ENCODE peak calls at places on chromosomes 3 and 15, in nine cellular contexts. T is upper lobe of right lung, P is left ventricle myocardium inferior, S is epithelial cell of esophagus, Y is prostate gland, K is uterus, F is NB4, V is stomach, Z is fibroblast of mammary gland. M is an unnamed sample.
A peak's percentile ranks its signal among the peaks of the same experiment; 100 is the strongest.

GRCh38 chr3:183587337-183587736 is 31.8 kb upstream of the KLHL6 start:
- DNase-seq in T (no peak), P (no peak), S (no peak), Y (no peak), K (no peak), F (peak; percentile 55), V (no peak), Z (no peak), M (no peak)

GRCh38 chr15:31274496-31275330 is 51.9 kb upstream of the KLF13 start:
- DNase-seq in T (no peak), P (no peak), S (no peak), Y (peak; percentile 46), K (no peak), F (peak; percentile 59), V (peak; percentile 32), Z (no peak), M (no peak)

GRCh38 chr3:196735751-196736150 is 3.9 kb upstream of the PAK2 start:
- DNase-seq in T (no peak), P (no peak), S (no peak), Y (no peak), K (no peak), F (no peak), V (no peak), Z (peak; percentile 12), M (peak; percentile 62)

GRCh38 chr15:35151782-35152181 is 66.7 kb upstream of the NANOGP8 start:
- DNase-seq in T (no peak), P (no peak), S (peak; percentile 5), Y (no peak), K (no peak), F (no peak), V (no peak), Z (no peak), M (no peak)

GRCh38 chr3:112773864-112774263 is 72.8 kb downstream of the CD200R1L start:
- DNase-seq in T (no peak), P (no peak), S (peak; percentile 72), Y (no peak), K (no peak), F (no peak), V (peak; percentile 46), Z (peak; percentile 64), M (no peak)

GRCh38 chr3:1026395-1026794 is 66.4 kb upstream of the CNTN6 start:
- DNase-seq in T (no peak), P (no peak), S (no peak), Y (no peak), K (no peak), F (no peak), V (no peak), Z (no peak), M (no peak)

GRCh38 chr3:43309372-43310305 is 23.3 kb downstream of the SNRK start:
- DNase-seq in T (no peak), P (no peak), S (no peak), Y (no peak), K (no peak), F (no peak), V (no peak), Z (no peak), M (no peak)

GRCh38 chr15:39242345-39242744 is 338.5 kb upstream of the THBS1 start:
- DNase-seq in T (no peak), P (no peak), S (peak; percentile 63), Y (no peak), K (no peak), F (no peak), V (no peak), Z (peak; percentile 77), M (peak; percentile 96)

GRCh38 chr3:12753275-12754028 is 5.6 kb downstream of the TMEM40 start:
- DNase-seq in T (no peak), P (no peak), S (peak; percentile 85), Y (peak; percentile 6), K (no peak), F (no peak), V (no peak), Z (no peak), M (no peak)

GRCh38 chr3:12754315-12754714 is 4.7 kb downstream of the TMEM40 start:
- DNase-seq in T (no peak), P (no peak), S (no peak), Y (no peak), K (no peak), F (no peak), V (no peak), Z (no peak), M (no peak)

GRCh38 chr3:12752111-12752510 is 6.9 kb downstream of the TMEM40 start:
- DNase-seq in T (no peak), P (no peak), S (no peak), Y (no peak), K (no peak), F (no peak), V (no peak), Z (peak; percentile 14), M (no peak)

GRCh38 chr3:12751548-12751947 is 7.5 kb downstream of the TMEM40 start:
- DNase-seq in T (no peak), P (no peak), S (peak; percentile 74), Y (no peak), K (no peak), F (no peak), V (no peak), Z (no peak), M (no peak)

DNA sequence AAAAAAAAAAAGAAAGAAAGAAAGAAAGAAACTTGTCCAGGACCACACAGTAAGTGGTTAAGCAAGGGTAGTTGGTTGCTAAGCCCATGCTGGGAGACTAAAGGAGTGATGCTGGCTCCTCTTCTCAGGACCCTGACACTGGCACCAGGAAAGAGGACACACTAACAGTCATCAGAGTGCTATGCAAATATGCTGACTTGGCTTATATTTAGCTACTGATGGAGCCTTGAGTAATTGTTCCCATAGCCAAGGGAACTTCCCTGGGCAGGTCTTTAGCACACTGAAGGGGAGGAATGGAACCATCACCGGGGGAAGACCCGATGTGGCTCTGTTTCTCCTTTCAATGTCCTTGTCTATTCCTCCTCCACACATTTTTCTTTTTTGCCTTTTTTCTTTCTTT is 6.3 kb downstream of the TMEM40 start:
- DNase-seq in T (no peak), P (no peak), S (no peak), Y (no peak), K (no peak), F (no peak), V (no peak), Z (no peak), M (peak; percentile 26)
- H3K4me3 ChIP-seq in T (no peak overlapping the region), P (no peak overlapping the region), S (no peak overlapping the region), Y (no peak overlapping the region), K (no peak overlapping the region), F (no peak overlapping the region), V (no peak overlapping the region), Z (no peak overlapping the region), M (no peak overlapping the region)

DNA sequence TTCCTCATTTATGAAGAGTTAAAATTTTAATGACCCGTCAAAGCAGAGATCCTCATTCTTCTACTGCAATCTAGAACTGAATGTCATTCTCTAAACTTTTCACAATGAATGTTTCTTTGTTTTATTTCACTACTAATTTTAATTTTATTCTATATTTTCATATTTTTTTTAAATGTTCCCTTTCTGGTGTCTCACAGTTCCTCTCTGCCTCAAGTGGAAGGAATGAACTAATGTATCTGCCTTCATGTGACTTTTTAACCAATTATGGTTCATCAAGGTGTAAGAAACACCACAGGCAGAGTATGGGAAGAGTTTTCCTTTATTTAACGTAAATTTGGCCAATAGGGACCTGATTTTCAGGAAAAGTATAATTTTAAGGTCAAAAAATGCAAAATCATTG is 441.7 kb downstream of the EPHA6 start:
- DNase-seq in T (no peak), P (no peak), S (peak; percentile 5), Y (no peak), K (no peak), F (no peak), V (no peak), Z (no peak), M (no peak)
- TF ChIP-seq CTCF in T (no peak), P (no peak), S (peak; percentile 37), Y (no peak), K (no peak), F (no peak), V (no peak), Z (no peak), M (peak; percentile 16)

GRCh38 chr3:4980229-4981159 is 1.3 kb downstream of the BHLHE40 start:
- DNase-seq in T (peak; percentile 94), P (peak; percentile 92), S (peak; percentile 86), Y (peak; percentile 92), K (peak; percentile 95), F (peak; percentile 94), V (peak; percentile 95), Z (peak; percentile 94), M (peak; percentile 96)

GRCh38 chr3:4981688-4982494 is 2.7 kb downstream of the BHLHE40 start:
- DNase-seq in T (no peak), P (no peak), S (peak; percentile 81), Y (no peak), K (no peak), F (peak; percentile 75), V (no peak), Z (peak; percentile 88), M (peak; percentile 79)

GRCh38 chr3:4979401-4980228 is at the start of gene BHLHE40:
- DNase-seq in T (no peak), P (peak; percentile 46), S (no peak), Y (no peak), K (no peak), F (peak; percentile 56), V (no peak), Z (peak; percentile 27), M (no peak)

GRCh38 chr3:4982773-4983738 is 3.8 kb downstream of the BHLHE40 start:
- DNase-seq in T (no peak), P (no peak), S (peak; percentile 56), Y (no peak), K (no peak), F (peak; percentile 60), V (no peak), Z (peak; percentile 68), M (no peak)

GRCh38 chr3:4981160-4981687 is 2.0 kb downstream of the BHLHE40 start:
- DNase-seq in T (no peak), P (no peak), S (peak; percentile 32), Y (no peak), K (no peak), F (peak; percentile 60), V (no peak), Z (peak; percentile 57), M (peak; percentile 33)
- H3K4me3 ChIP-seq in T (peak overlapping the region; percentile 98), P (peak overlapping the region; percentile 98), S (peak overlapping the region; percentile 99), Y (peak overlapping the region; percentile 68), K (peak overlapping the region; percentile 72), F (peak overlapping the region; percentile 85), V (peak overlapping the region; percentile 85), Z (peak overlapping the region; percentile 99), M (peak overlapping the region; percentile 96)

GRCh38 chr3:89570465-89570864 is 463.0 kb downstream of the EPHA3 start:
- DNase-seq in T (no peak), P (no peak), S (no peak), Y (no peak), K (no peak), F (no peak), V (no peak), Z (no peak), M (no peak)

GRCh38 chr3:89572261-89572660 is 464.8 kb downstream of the EPHA3 start:
- DNase-seq in T (no peak), P (no peak), S (peak; percentile 12), Y (no peak), K (no peak), F (no peak), V (no peak), Z (no peak), M (no peak)

GRCh38 chr3:89571707-89572106 is 464.3 kb downstream of the EPHA3 start:
- DNase-seq in T (peak; percentile 57), P (peak; percentile 31), S (no peak), Y (no peak), K (no peak), F (no peak), V (no peak), Z (no peak), M (no peak)

GRCh38 chr3:89576417-89576816 is 469.0 kb downstream of the EPHA3 start:
- DNase-seq in T (no peak), P (no peak), S (no peak), Y (no peak), K (no peak), F (no peak), V (no peak), Z (no peak), M (no peak)

GRCh38 chr3:89571298-89571697 is 463.9 kb downstream of the EPHA3 start:
- DNase-seq in T (no peak), P (peak; percentile 17), S (no peak), Y (no peak), K (no peak), F (no peak), V (no peak), Z (no peak), M (no peak)
- TF ChIP-seq CTCF in T (no peak), P (no peak), S (no peak), Y (no peak), K (no peak), F (no peak), V (no peak), Z (no peak), M (no peak)